ENCODE peak calls at places on chromosomes 11 and 22, in ten cellular contexts. B is activated T-helper 2 cell treated with anti-CD3 and anti-CD28 coated beads, Interferon-gamma antibody, Interleukin-2, Interleukin-4, amounts not matched to agents 10 μg/mL and 5 μg/mL and 100 μg/mL, durations not matched to agents 14 hours and 24 hours and 36 hours; N is A549; E is effector memory CD4-positive, alpha-beta T cell; H is T47D; X is thyroid gland; Y is NCI-H1930; T is NCI-H1105 treated with DMSO at 0.1 percent for 48 hours; D is endothelial cell; U is caudate nucleus. R is an unnamed sample.

GRCh38 chr11:122264121-122264520 is 148.1 kb upstream of the BLID start:
- DNase-seq in B (no peak), D (no peak), T (no peak), U (no peak), E (no peak), Y (no peak), N (no peak), H (no peak), X (no peak), R (no peak)

GRCh38 chr11:104609297-104609696 is 289.0 kb downstream of the CASP12 start:
- DNase-seq in N (peak; percentile 16), H (peak; percentile 74), T (peak; percentile 49), U (peak; percentile 1), Y (no peak), D (peak; percentile 37), X (no peak), E (peak; percentile 13), B (peak; percentile 12), R (peak; percentile 82)

GRCh38 chr11:129315781-129316579 is 59.7 kb upstream of the BARX2 start:
- DNase-seq in N (no peak), H (peak; percentile 99), D (no peak), B (no peak), T (peak; percentile 79), X (no peak), E (no peak), U (no peak), Y (peak; percentile 62), R (no peak)

GRCh38 chr22:30196867-30197336 is 49.7 kb downstream of the LIF start:
- DNase-seq in H (no peak), T (no peak), N (no peak), D (no peak), E (no peak), U (no peak), Y (no peak), X (no peak), B (no peak), R (no peak)

GRCh38 chr11:33723238-33723881 is 12.9 kb downstream of the CD59 start:
- DNase-seq in U (no peak), Y (no peak), E (no peak), H (peak; percentile 51), T (no peak), D (no peak), X (no peak), N (peak; percentile 94), B (no peak), R (peak; percentile 90)

GRCh38 chr11:34601085-34601444 is 19.8 kb upstream of the EHF start:
- DNase-seq in T (no peak), Y (no peak), B (no peak), H (no peak), D (no peak), X (no peak), N (no peak), E (no peak), U (no peak), R (no peak)

GRCh38 chr22:33038131-33038772 is 19.9 kb downstream of the SYN3 start:
- DNase-seq in U (no peak), E (no peak), N (no peak), Y (no peak), T (no peak), X (no peak), B (no peak), H (no peak), D (no peak), R (peak; percentile 10)

GRCh38 chr22:50219800-50220602 is 19.2 kb downstream of the SELENOO start:
- DNase-seq in Y (no peak), B (no peak), H (no peak), D (no peak), T (no peak), U (no peak), X (no peak), E (no peak), N (no peak), R (no peak)

GRCh38 chr11:14578551-14578956 is 58.4 kb upstream of the PSMA1 start:
- DNase-seq in D (peak; percentile 18), X (no peak), N (peak; percentile 27), H (no peak), E (peak; percentile 66), B (peak; percentile 71), T (peak; percentile 41), Y (no peak), U (no peak), R (peak; percentile 88)

GRCh38 chr11:68213135-68213515 is at the start of gene KMT5B:
- DNase-seq in T (peak; percentile 47), D (no peak), B (no peak), U (peak; percentile 41), E (peak; percentile 41), Y (no peak), N (no peak), H (peak; percentile 77), X (no peak), R (peak; percentile 52)

GRCh38 chr11:85779956-85780640 is 30.8 kb downstream of the SYTL2 start:
- DNase-seq in X (no peak), U (no peak), Y (no peak), T (no peak), H (no peak), E (no peak), B (no peak), N (peak; percentile 41), D (no peak), R (no peak)

GRCh38 chr22:37633693-37634504 is 5.6 kb upstream of the SH3BP1 start:
- DNase-seq in U (peak; percentile 60), H (no peak), T (no peak), Y (no peak), D (no peak), N (no peak), X (peak; percentile 84), E (no peak), B (no peak), R (peak; percentile 73)

GRCh38 chr11:26276798-26277424 is 55.0 kb upstream of the ANO3 start:
- DNase-seq in U (no peak), D (peak; percentile 73), H (peak; percentile 72), T (peak; percentile 46), E (peak; percentile 9), X (peak; percentile 57), N (peak; percentile 62), B (peak; percentile 20), Y (peak; percentile 7), R (peak; percentile 66)

GRCh38 chr11:2277933-2278523 is 7.6 kb upstream of the ASCL2 start:
- DNase-seq in D (no peak), Y (no peak), E (no peak), B (no peak), N (no peak), X (no peak), U (no peak), T (no peak), H (no peak), R (no peak)

GRCh38 chr11:120482149-120482548 is 29.4 kb upstream of the GRIK4 start:
- DNase-seq in U (no peak), Y (no peak), D (no peak), H (no peak), E (no peak), B (no peak), N (peak; percentile 2), T (peak; percentile 21), X (no peak), R (peak; percentile 6)

GRCh38 chr22:39727541-39727940 is 157.0 kb downstream of the CACNA1I start:
- DNase-seq in D (no peak), T (no peak), B (no peak), U (no peak), H (no peak), N (peak; percentile 16), Y (no peak), E (no peak), X (no peak), R (peak; percentile 56)

GRCh38 chr22:41752011-41752975 is 48.2 kb upstream of the CCDC134 start:
- DNase-seq in D (no peak), T (no peak), X (no peak), U (no peak), N (no peak), E (no peak), B (no peak), H (no peak), Y (no peak), R (no peak)

GRCh38 chr22:28299760-28300159 is 379.9 kb downstream of the TTC28 start:
- DNase-seq in Y (no peak), X (no peak), E (no peak), U (peak; percentile 10), N (no peak), D (no peak), H (no peak), B (no peak), T (no peak), R (peak; percentile 16)

GRCh38 chr11:100777118-100777517 is 90.0 kb downstream of the ARHGAP42 start:
- DNase-seq in B (no peak), Y (no peak), X (no peak), U (no peak), N (peak; percentile 88), E (no peak), T (no peak), H (peak; percentile 16), D (no peak), R (no peak)

GRCh38 chr22:47623740-47624103 is 861.3 kb downstream of the TBC1D22A start:
- DNase-seq in Y (no peak), E (no peak), D (no peak), U (no peak), N (no peak), B (no peak), H (no peak), T (no peak), X (no peak), R (no peak)

GRCh38 chr11:21121991-21122390 is 452.6 kb downstream of the NELL1 start:
- DNase-seq in X (no peak), N (no peak), T (no peak), U (no peak), B (no peak), Y (no peak), H (no peak), D (no peak), E (no peak), R (no peak)

GRCh38 chr11:123107945-123108344 is 46.0 kb upstream of the HSPA8 start:
- DNase-seq in Y (no peak), B (no peak), X (no peak), U (no peak), E (no peak), N (no peak), D (no peak), T (no peak), H (no peak), R (no peak)

GRCh38 chr22:42500164-42500835 is 19.3 kb downstream of the RRP7A start:
- DNase-seq in U (peak; percentile 87), X (peak; percentile 60), N (peak; percentile 85), Y (no peak), D (peak; percentile 45), B (peak; percentile 76), H (peak; percentile 91), E (peak; percentile 75), T (no peak), R (peak; percentile 75)

GRCh38 chr22:43293259-43293658 is 49.9 kb downstream of the SCUBE1 start:
- DNase-seq in T (no peak), N (no peak), E (no peak), U (no peak), X (no peak), H (no peak), B (no peak), D (no peak), Y (no peak), R (no peak)

GRCh38 chr22:28953399-28953798 is 70.0 kb downstream of the ZNRF3 start:
- DNase-seq in E (no peak), X (no peak), T (no peak), N (no peak), U (no peak), D (no peak), B (no peak), H (no peak), Y (no peak), R (no peak)

GRCh38 chr11:78318733-78319132 is 98.9 kb downstream of the GAB2 start:
- DNase-seq in D (no peak), E (no peak), X (no peak), T (no peak), H (no peak), N (no peak), B (no peak), Y (no peak), U (peak; percentile 66), R (no peak)

GRCh38 chr11:75244052-75244814 is 3.7 kb downstream of the TPBGL start:
- DNase-seq in N (no peak), D (no peak), H (no peak), T (no peak), Y (no peak), U (no peak), B (no peak), X (no peak), E (no peak), R (no peak)

GRCh38 chr11:86632499-86633269 is 39.7 kb downstream of the ME3 start:
- DNase-seq in X (no peak), H (peak; percentile 39), D (peak; percentile 33), Y (no peak), N (peak; percentile 82), T (no peak), E (no peak), B (peak; percentile 14), U (no peak), R (peak; percentile 96)